ENCODE peak calls at places on chromosomes 13 and 19, in ten cellular contexts. D is astrocyte of the cerebellum; M is activated T-helper 1 cell treated with anti-CD3 and anti-CD28 coated beads, Interleukin-2, amount 50 U/mL, for 16 hours; Q is astrocyte of the spinal cord; I is hippocampal formation; H is KG1; X is ACHN; U is OCI-LY7; S is brain microvascular endothelial cell; Y is NCI-H2171. E is an unnamed sample.

GRCh38 chr19:4493929-4494690 is 22.0 kb downstream of the HDGFL2 start:
- DNase-seq in D (no peak), M (no peak), Q (no peak), I (no peak), H (no peak), X (no peak), U (no peak), S (no peak), Y (no peak), E (no peak)

GRCh38 chr13:108961542-108962125 is 332.2 kb downstream of the MYO16 start:
- DNase-seq in D (peak; percentile 26), M (no peak), Q (peak; percentile 59), I (peak; percentile 73), H (peak; percentile 40), X (peak; percentile 59), U (peak; percentile 47), S (no peak), Y (no peak), E (peak; percentile 54)

GRCh38 chr13:25168800-25169199 is 3.3 kb downstream of the AMER2 start:
- DNase-seq in D (no peak), M (no peak), Q (no peak), I (no peak), H (no peak), X (no peak), U (no peak), S (no peak), Y (no peak), E (no peak)

GRCh38 chr13:100787899-100788298 is 113.3 kb upstream of the TMTC4 start:
- DNase-seq in D (no peak), M (no peak), Q (no peak), I (no peak), H (no peak), X (no peak), U (no peak), S (no peak), Y (no peak), E (no peak)

GRCh38 chr13:98089246-98089645 is 53.6 kb upstream of the FARP1 start:
- DNase-seq in D (no peak), M (no peak), Q (peak; percentile 46), I (no peak), H (no peak), X (no peak), U (no peak), S (peak; percentile 68), Y (no peak), E (peak; percentile 79)

GRCh38 chr13:35697281-35697680 is 220.8 kb upstream of the MAB21L1 start:
- DNase-seq in D (no peak), M (no peak), Q (no peak), I (no peak), H (no peak), X (no peak), U (no peak), S (no peak), Y (no peak), E (no peak)

GRCh38 chr13:29849071-29849541 is 1.3 kb downstream of the UBL3 start:
- DNase-seq in D (no peak), M (no peak), Q (no peak), I (peak; percentile 85), H (peak; percentile 41), X (peak; percentile 35), U (peak; percentile 44), S (peak; percentile 17), Y (no peak), E (peak; percentile 53)

GRCh38 chr13:28532226-28533048 is 37.5 kb upstream of the FLT1 start:
- DNase-seq in D (no peak), M (no peak), Q (no peak), I (no peak), H (no peak), X (no peak), U (no peak), S (no peak), Y (no peak), E (peak; percentile 44)

GRCh38 chr13:97879646-97880297 is 73.7 kb upstream of the IPO5 start:
- DNase-seq in D (peak; percentile 87), M (no peak), Q (peak; percentile 90), I (no peak), H (no peak), X (peak; percentile 64), U (no peak), S (peak; percentile 82), Y (no peak), E (no peak)

GRCh38 chr19:49818691-49819331 is 722 bp downstream of the MED25 start:
- DNase-seq in D (no peak), M (no peak), Q (no peak), I (no peak), H (no peak), X (no peak), U (peak; percentile 43), S (no peak), Y (no peak), E (no peak)

GRCh38 chr19:9911524-9911923 is 24.8 kb downstream of the OLFM2 start:
- DNase-seq in D (no peak), M (no peak), Q (no peak), I (no peak), H (no peak), X (no peak), U (no peak), S (no peak), Y (no peak), E (no peak)

E was measured in lung microvascular endothelial cell.